ENCODE peak calls at places on chromosomes 5 and 9, in four cellular contexts. B is GM23338, Q is neural progenitor cell, U is tibial nerve. R is an unnamed sample.
A peak's percentile ranks its signal among the peaks of the same experiment; 100 is the strongest.

GRCh38 chr5:7828269-7828668 is 22.7 kb downstream of the CFAP90 start:
- DNase-seq in B (no peak), Q (no peak), U (no peak), R (no peak)

GRCh38 chr9:121274851-121275250 is 6.9 kb downstream of the GSN start:
- DNase-seq in B (no peak), Q (no peak), U (no peak), R (no peak)

GRCh38 chr9:132782106-132782505 is 96.0 kb downstream of the AK8 start:
- DNase-seq in B (no peak), Q (no peak), U (no peak), R (no peak)

GRCh38 chr9:3960661-3961144 is 339.2 kb downstream of the GLIS3 start:
- DNase-seq in B (no peak), Q (peak; percentile 61), U (no peak), R (no peak)

GRCh38 chr5:84381501-84382362 is 2.9 kb downstream of the EDIL3 start:
- DNase-seq in B (no peak), Q (no peak), U (no peak), R (no peak)

GRCh38 chr9:27726244-27727141 is 153.2 kb upstream of the C9orf72 start:
- DNase-seq in B (peak; percentile 93), Q (peak; percentile 90), U (peak; percentile 64), R (peak; percentile 1)

GRCh38 chr9:120974181-120974580 is 47.6 kb upstream of the TRAF1 start:
- DNase-seq in B (no peak), Q (no peak), U (no peak), R (no peak)

GRCh38 chr9:99162759-99163364 is 57.9 kb downstream of the TGFBR1 start:
- DNase-seq in B (peak; percentile 70), Q (peak; percentile 56), U (no peak), R (no peak)

GRCh38 chr9:89234636-89235035 is 56.0 kb upstream of the SHC3 start:
- DNase-seq in B (peak; percentile 72), Q (peak; percentile 66), U (no peak), R (no peak)

GRCh38 chr9:14251146-14252071 is 62.5 kb downstream of the NFIB start:
- DNase-seq in B (peak; percentile 65), Q (peak; percentile 29), U (peak; percentile 56), R (peak; percentile 39)

GRCh38 chr5:82365744-82366228 is 87.6 kb upstream of the RPS23 start:
- DNase-seq in B (no peak), Q (no peak), U (no peak), R (no peak)

GRCh38 chr9:12777149-12778010 is 2.6 kb downstream of the LURAP1L start:
- DNase-seq in B (no peak), Q (no peak), U (no peak), R (no peak)

GRCh38 chr9:124754289-124754688 is 16.8 kb downstream of the NR6A1 start:
- DNase-seq in B (no peak), Q (no peak), U (no peak), R (no peak)
- TF ChIP-seq CTCF in B (peak; percentile 70), Q (peak; percentile 54), U (no peak), R (peak; percentile 80)

GRCh38 chr9:107639426-107639825 is 149.9 kb upstream of the KLF4 start:
- DNase-seq in B (no peak), Q (no peak), U (no peak), R (no peak)

GRCh38 chr9:107638496-107638895 is 148.9 kb upstream of the KLF4 start:
- DNase-seq in B (no peak), Q (no peak), U (no peak), R (no peak)

GRCh38 chr9:107638922-107639321 is 149.4 kb upstream of the KLF4 start:
- DNase-seq in B (no peak), Q (peak; percentile 18), U (peak; percentile 81), R (no peak)

GRCh38 chr9:107636596-107637405 is 147.2 kb upstream of the KLF4 start:
- DNase-seq in B (no peak), Q (no peak), U (peak; percentile 46), R (no peak)

GRCh38 chr9:107637421-107638420 is 148.2 kb upstream of the KLF4 start:
- DNase-seq in B (peak; percentile 80), Q (peak; percentile 65), U (peak; percentile 96), R (peak; percentile 95)
- TF ChIP-seq CTCF in B (no peak), Q (no peak), U (peak; percentile 78), R (peak; percentile 30)

GRCh38 chr5:157354825-157355224 is 88.9 kb downstream of the CYFIP2 start:
- DNase-seq in B (peak; percentile 72), Q (peak; percentile 54), U (no peak), R (no peak)
- TF ChIP-seq CTCF in B (peak; percentile 77), Q (peak; percentile 65), U (no peak), R (peak; percentile 41)

DNA sequence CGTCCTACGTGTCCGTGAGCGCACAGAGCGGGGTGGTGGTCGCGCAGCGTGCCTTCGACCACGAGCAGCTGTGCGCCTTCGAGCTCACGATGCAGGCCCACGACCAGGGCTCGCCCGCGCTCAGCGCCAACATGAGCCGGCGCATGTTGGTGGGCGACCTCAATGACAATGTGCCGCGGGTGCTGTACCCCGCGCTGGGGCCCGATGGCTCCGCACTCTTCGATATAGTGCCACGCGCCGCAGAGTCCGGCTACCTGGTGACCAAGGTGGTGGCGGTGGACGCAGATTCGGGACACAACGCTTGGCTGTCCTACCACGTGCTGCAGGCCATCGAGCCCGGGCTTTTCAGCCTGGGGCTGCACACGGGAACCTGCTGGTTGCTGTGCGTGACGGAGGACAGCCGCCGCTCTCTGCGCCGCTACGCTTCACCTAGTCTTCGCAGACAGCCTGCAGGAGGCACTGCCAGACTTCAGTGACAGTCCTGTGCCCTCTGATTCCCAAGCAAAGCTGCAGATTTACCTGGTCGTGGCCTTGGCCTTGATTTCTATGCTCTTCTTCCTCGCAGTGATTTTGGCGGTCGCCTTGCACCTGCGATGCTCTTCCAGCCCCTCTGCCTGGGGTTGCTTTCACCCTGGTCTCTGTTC is 2.4 kb upstream of the PCDHGA12 start:
- DNase-seq in B (peak; percentile 47), Q (no peak), U (no peak), R (no peak)
- TF ChIP-seq CTCF in B (peak; percentile 63), Q (no peak), U (no peak), R (no peak)

DNA sequence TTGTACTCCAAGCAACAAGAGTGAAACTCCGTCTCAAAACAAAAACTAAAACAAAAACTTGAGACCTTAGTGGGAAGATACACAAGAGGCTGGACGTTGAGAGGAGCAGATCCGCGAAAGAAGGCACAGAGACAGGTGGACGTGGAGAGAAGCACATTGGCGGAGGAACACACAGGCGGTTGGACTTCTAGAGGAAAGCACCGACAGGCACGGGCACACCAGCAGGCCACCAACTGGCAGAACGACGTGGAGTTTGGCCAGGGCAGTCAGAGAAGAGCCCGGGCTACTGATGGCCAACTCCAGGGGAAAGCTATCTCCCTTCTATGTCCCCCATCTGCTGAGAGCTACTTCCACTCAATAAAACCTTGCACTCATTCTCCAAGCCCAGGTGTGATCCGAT is 482.7 kb downstream of the GABRG2 start:
- DNase-seq in B (no peak), Q (no peak), U (no peak), R (no peak)
- TF ChIP-seq CTCF in B (no peak), Q (no peak), U (no peak), R (no peak)

DNA sequence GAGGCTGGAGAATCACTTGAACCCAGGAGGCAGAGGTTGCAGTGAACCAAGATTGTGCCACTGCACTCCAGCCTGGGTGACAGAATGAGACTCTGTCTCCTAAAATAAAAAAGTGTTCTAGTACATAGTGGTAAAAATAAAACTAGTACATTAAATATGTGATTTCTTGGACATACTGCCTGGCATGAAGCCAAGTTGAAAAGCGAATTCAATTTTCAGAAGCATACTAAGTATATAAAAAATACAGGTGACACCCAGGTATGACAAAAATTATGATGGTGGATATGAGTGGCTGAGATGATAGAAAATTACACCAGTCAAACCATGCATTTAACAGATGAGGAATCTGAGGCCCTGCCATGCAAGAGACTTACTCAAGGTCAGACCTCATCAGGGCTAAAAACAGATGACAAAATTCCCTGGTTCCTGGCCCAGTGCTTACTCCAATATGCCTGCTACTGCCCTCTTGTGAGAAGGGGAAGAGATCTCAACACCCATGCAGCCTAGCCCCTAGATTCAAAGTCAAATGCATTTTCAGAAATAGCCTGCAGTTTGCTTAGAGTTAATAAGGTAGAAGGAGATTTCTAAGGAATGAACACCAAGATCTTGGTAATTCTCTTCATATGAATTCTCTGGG is 46.6 kb upstream of the GNPDA1 start:
- DNase-seq in B (peak; percentile 58), Q (no peak), U (peak; percentile 10), R (no peak)
- TF ChIP-seq CTCF in B (peak; percentile 67), Q (no peak), U (no peak), R (no peak)

DNA sequence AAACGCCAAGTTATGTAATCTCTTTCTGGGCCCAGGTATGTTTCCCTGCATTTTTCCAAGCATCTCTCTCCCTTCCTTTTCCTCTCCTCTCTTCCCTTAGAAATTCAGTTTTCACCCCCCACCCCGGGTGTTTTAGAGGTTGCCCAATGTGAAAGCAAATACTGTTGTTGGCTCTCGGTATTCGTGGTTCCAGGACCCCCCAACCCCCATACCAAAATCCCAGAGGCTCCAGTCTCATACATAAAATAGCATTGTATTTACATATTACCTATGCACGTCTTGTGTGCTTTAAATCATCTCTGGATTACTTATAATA is 48.8 kb downstream of the ACER2 start:
- DNase-seq in B (no peak), Q (no peak), U (no peak), R (no peak)
- TF ChIP-seq CTCF in B (no peak), Q (no peak), U (no peak), R (no peak)

DNA sequence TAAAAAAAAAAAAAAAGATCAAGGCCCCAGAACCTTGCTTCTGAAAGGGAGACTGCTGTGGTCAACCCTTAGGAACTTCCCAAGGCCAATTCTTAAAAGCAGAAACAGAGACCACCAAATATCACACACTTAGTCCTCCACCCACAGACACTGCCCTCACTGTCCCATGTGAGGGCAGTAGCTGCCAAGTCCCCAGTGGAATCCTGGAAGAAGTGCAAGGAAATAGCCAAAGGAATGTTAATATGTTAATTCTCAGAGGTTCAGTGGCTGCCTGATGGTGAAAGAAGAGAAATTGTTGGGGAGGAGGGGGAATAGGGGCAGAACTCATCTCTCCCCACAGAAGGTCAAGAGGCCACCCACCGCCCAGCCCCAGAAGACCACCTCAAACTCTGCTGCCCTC is 23.1 kb downstream of the FSTL4 start:
- DNase-seq in B (peak; percentile 31), Q (no peak), U (no peak), R (no peak)
- TF ChIP-seq CTCF in B (peak; percentile 27), Q (peak; percentile 7), U (no peak), R (no peak)

GRCh38 chr9:108671156-108671555 is 184.6 kb downstream of the ACTL7B start:
- DNase-seq in B (peak; percentile 54), Q (peak; percentile 53), U (no peak), R (no peak)
- TF ChIP-seq CTCF in B (peak; percentile 83), Q (peak; percentile 71), U (no peak), R (peak; percentile 34)

DNA sequence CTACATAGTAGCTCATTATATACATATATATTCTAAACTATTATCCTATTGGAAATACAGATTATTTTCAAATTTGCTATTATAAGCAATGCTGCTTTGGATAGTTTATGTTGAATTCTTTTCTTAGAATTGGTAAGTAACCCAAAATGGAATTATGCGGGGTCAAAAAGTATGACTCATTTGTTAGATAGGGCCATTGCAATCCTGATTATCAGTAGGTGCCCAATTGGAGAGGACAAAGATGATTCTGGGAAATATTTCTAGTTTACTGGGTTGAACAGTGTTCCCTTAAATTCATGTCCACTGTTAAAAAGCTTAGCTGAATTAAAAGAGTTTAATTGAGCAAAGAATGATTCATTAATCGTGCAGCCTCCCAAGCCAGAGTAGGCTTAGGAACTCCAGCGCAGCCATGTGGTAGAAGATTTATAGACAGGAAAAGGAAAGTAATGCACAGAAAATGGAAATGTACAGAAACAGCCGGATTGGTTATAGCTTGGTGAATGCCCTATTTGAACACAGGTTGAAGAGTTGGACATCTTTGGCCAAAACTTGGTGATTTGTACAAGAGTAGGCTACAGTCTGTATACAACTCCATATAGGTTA is 81.8 kb downstream of the GDNF start:
- DNase-seq in B (no peak), Q (no peak), U (no peak), R (no peak)
- TF ChIP-seq CTCF in B (peak; percentile 37), Q (no peak), U (no peak), R (no peak)